ENCODE peak calls at places on chromosome 21, in ten cellular contexts. A is stimulated activated CD4-positive, alpha-beta T cell treated with anti-CD3 and anti-CD28 coated beads, Interleukin-2, amount 100 ng/mL, for 24 hours; Y is choroid plexus epithelial cell; E is GM23338; D is Kasumi-1; I is H54; S is ovary; V is fibroblast of the conjunctiva; R is substantia nigra; O is GM06990. L is an unnamed sample.

GRCh38 chr21:39125752-39126485 is 57.3 kb downstream of the PSMG1 start:
- DNase-seq in O (no peak), Y (peak), V (peak), S (peak), R (peak), E (peak), A (no peak), I (peak), D (peak), L (no peak)

GRCh38 chr21:26570203-26570602 is 2.9 kb downstream of the CYYR1 start:
- DNase-seq in Y (no peak), V (no peak), E (peak), I (no peak), A (no peak), S (no peak), O (no peak), R (no peak), D (no peak), L (no peak)

GRCh38 chr21:36237441-36237840 is 80.8 kb downstream of the DOP1B start:
- DNase-seq in E (no peak), R (no peak), V (no peak), S (no peak), I (no peak), A (no peak), D (no peak), O (no peak), Y (no peak), L (no peak)

GRCh38 chr21:14560555-14560954 is 14.4 kb upstream of the SAMSN1 start:
- DNase-seq in E (no peak), D (no peak), O (no peak), I (no peak), R (no peak), A (no peak), S (no peak), Y (no peak), V (no peak), L (no peak)

GRCh38 chr21:28539623-28539988 is 453.1 kb downstream of the LTN1 start:
- DNase-seq in D (no peak), O (no peak), Y (no peak), I (no peak), S (no peak), A (no peak), V (no peak), R (no peak), E (no peak), L (no peak)

GRCh38 chr21:37987668-37988067 is 71.4 kb upstream of the KCNJ6 start:
- DNase-seq in V (no peak), Y (no peak), S (no peak), O (no peak), A (no peak), R (no peak), D (no peak), E (no peak), I (no peak), L (no peak)

GRCh38 chr21:44509539-44509938 is 30.5 kb downstream of the KRTAP10-1 start:
- DNase-seq in V (no peak), R (no peak), O (no peak), D (peak), A (no peak), Y (no peak), S (no peak), E (no peak), I (peak), L (no peak)

GRCh38 chr21:42555756-42556438 is 42.2 kb downstream of the SLC37A1 start:
- DNase-seq in R (no peak), I (no peak), V (no peak), Y (no peak), O (no peak), D (no peak), A (no peak), E (no peak), S (no peak), L (no peak)

GRCh38 chr21:39696620-39697019 is 48.4 kb upstream of the IGSF5 start:
- DNase-seq in Y (peak), A (no peak), I (no peak), O (no peak), V (no peak), D (no peak), S (no peak), E (no peak), R (no peak), L (no peak)

GRCh38 chr21:27580276-27580675 is 613.4 kb upstream of the ADAMTS5 start:
- DNase-seq in O (no peak), A (no peak), E (no peak), D (no peak), Y (peak), R (no peak), I (no peak), V (no peak), S (no peak), L (no peak)

GRCh38 chr21:35208810-35209517 is 159.9 kb upstream of the RUNX1 start:
- DNase-seq in V (no peak), I (no peak), O (no peak), D (no peak), R (no peak), A (no peak), Y (peak), E (no peak), S (no peak), L (no peak)

GRCh38 chr21:44089001-44089911 is 17.9 kb upstream of the PWP2 start:
- DNase-seq in E (no peak), D (peak), R (no peak), I (no peak), A (no peak), V (no peak), S (no peak), O (no peak), Y (no peak), L (no peak)

GRCh38 chr21:17585875-17586450 is 26.7 kb downstream of the BTG3 start:
- DNase-seq in A (no peak), R (no peak), O (no peak), Y (peak), I (peak), S (no peak), D (peak), V (peak), E (peak), L (peak)

GRCh38 chr21:38310619-38311018 is 53.8 kb downstream of the KCNJ15 start:
- DNase-seq in D (no peak), O (no peak), I (no peak), A (no peak), R (no peak), E (no peak), V (peak), S (no peak), Y (peak), L (no peak)

GRCh38 chr21:39103689-39104088 is 79.6 kb downstream of the PSMG1 start:
- DNase-seq in O (no peak), E (no peak), A (no peak), Y (no peak), S (no peak), V (no peak), I (no peak), R (no peak), D (no peak), L (no peak)

GRCh38 chr21:25273945-25274344 is 333.3 kb downstream of the MRPL39 start:
- DNase-seq in S (no peak), O (no peak), A (no peak), Y (peak), V (no peak), D (no peak), I (no peak), E (no peak), R (no peak), L (no peak)

GRCh38 chr21:35027558-35028450 is 21.3 kb downstream of the RUNX1 start:
- DNase-seq in O (no peak), E (peak), D (peak), V (no peak), S (no peak), I (no peak), R (no peak), Y (no peak), A (no peak), L (no peak)

GRCh38 chr21:23016617-23017016 is 2018.4 kb downstream of the NCAM2 start:
- DNase-seq in Y (peak), A (no peak), O (no peak), V (no peak), S (no peak), D (peak), I (no peak), E (peak), R (peak), L (no peak)

GRCh38 chr21:45977396-45977795 is 4.2 kb upstream of the COL6A1 start:
- DNase-seq in D (no peak), E (peak), Y (no peak), A (no peak), O (no peak), I (no peak), V (no peak), S (peak), R (no peak), L (no peak)

GRCh38 chr21:46092026-46092764 is 5.7 kb upstream of the COL6A2 start:
- DNase-seq in R (no peak), S (peak), I (peak), Y (peak), O (no peak), A (peak), E (no peak), V (peak), D (no peak), L (peak)

GRCh38 chr21:42040411-42041180 is 30.4 kb upstream of the ZBTB21 start:
- DNase-seq in S (no peak), Y (peak), E (no peak), O (no peak), R (no peak), D (no peak), I (peak), V (peak), A (no peak), L (peak)

GRCh38 chr21:27633631-27634030 is 666.7 kb upstream of the ADAMTS5 start:
- DNase-seq in I (no peak), Y (peak), V (no peak), E (no peak), S (no peak), R (no peak), O (no peak), A (no peak), D (no peak), L (no peak)

GRCh38 chr21:33232640-33233039 is 2.9 kb downstream of the IFNAR2 start:
- DNase-seq in E (no peak), S (no peak), I (no peak), O (no peak), Y (no peak), V (no peak), A (no peak), R (no peak), D (no peak), L (no peak)

GRCh38 chr21:32278518-32279376 is at the start of gene MIS18A:
- DNase-seq in S (peak), O (peak), Y (peak), V (peak), D (peak), I (peak), R (peak), A (peak), E (peak), L (peak)

GRCh38 chr21:41749286-41749685 is 17.6 kb downstream of the RIPK4 start:
- DNase-seq in A (no peak), I (no peak), E (no peak), V (no peak), O (no peak), Y (no peak), R (no peak), D (no peak), S (no peak), L (no peak)

GRCh38 chr21:46227811-46228344 is 696 bp downstream of the LSS start:
- DNase-seq in O (no peak), A (no peak), Y (no peak), S (peak), V (no peak), I (no peak), D (peak), E (peak), R (no peak), L (no peak)

GRCh38 chr21:46295996-46296752 is 10.0 kb downstream of the YBEY start:
- DNase-seq in D (peak), S (peak), E (peak), V (peak), I (no peak), Y (peak), A (peak), O (no peak), R (no peak), L (peak)

GRCh38 chr21:43845386-43845785 is 19.6 kb upstream of the AGPAT3 start:
- DNase-seq in S (no peak), R (no peak), I (no peak), Y (no peak), V (no peak), O (no peak), E (no peak), A (no peak), D (no peak), L (no peak)

L was measured in HFF-Myc.